ENCODE peak calls at places on chromosomes 16 and 17, in six cellular contexts. P, H, T, W, G and C are unnamed samples.

GRCh38 chr17:46991618-46992017 is 12.6 kb upstream of the RPRML start:
- DNase-seq in G (no peak), H (no peak), P (no peak), W (no peak), T (no peak), C (peak; percentile 14)

GRCh38 chr17:4607773-4608187 is 23.5 kb downstream of the SMTNL2 start:
- DNase-seq in W (peak; percentile 91), P (no peak), T (no peak), G (no peak), H (peak; percentile 89), C (no peak)

GRCh38 chr16:80507538-80507937 is 33.3 kb upstream of the DYNLRB2 start:
- DNase-seq in P (no peak), T (no peak), W (no peak), G (no peak), H (no peak), C (no peak)

GRCh38 chr16:87161822-87162676 is 155.1 kb downstream of the C16orf95 start:
- DNase-seq in H (no peak), T (no peak), W (no peak), P (no peak), G (no peak), C (no peak)

GRCh38 chr16:28495098-28495793 is 803 bp downstream of the APOBR start:
- DNase-seq in G (no peak), P (no peak), W (no peak), H (no peak), T (no peak), C (no peak)

GRCh38 chr16:85554791-85555548 is 58.2 kb upstream of the GSE1 start:
- DNase-seq in G (peak; percentile 48), H (peak; percentile 86), T (peak; percentile 39), W (peak; percentile 87), P (peak; percentile 47), C (peak; percentile 49)

GRCh38 chr17:57895382-57896060 is 45.7 kb upstream of the MRPS23 start:
- DNase-seq in P (no peak), W (no peak), T (no peak), G (no peak), H (no peak), C (no peak)

GRCh38 chr17:82412535-82413520 is 5.3 kb upstream of the HEXD start:
- DNase-seq in P (no peak), T (no peak), W (no peak), G (no peak), H (no peak), C (no peak)

GRCh38 chr16:30351586-30352419 is 3.3 kb downstream of the CD2BP2 start:
- DNase-seq in H (peak; percentile 95), G (no peak), P (peak; percentile 77), W (peak; percentile 81), T (no peak), C (peak; percentile 92)

GRCh38 chr16:49701867-49702494 is 153.9 kb downstream of the ZNF423 start:
- DNase-seq in W (peak; percentile 81), G (no peak), P (no peak), T (no peak), H (peak; percentile 94), C (peak; percentile 89)

GRCh38 chr16:78748471-78748929 is 649.0 kb downstream of the WWOX start:
- DNase-seq in G (no peak), P (no peak), T (no peak), H (no peak), W (no peak), C (no peak)

GRCh38 chr17:48093341-48094045 is 7.8 kb downstream of the CBX1 start:
- DNase-seq in H (no peak), P (no peak), W (no peak), T (no peak), G (no peak), C (no peak)

GRCh38 chr16:56871172-56871593 is 6.2 kb downstream of the SLC12A3 start:
- DNase-seq in H (peak; percentile 38), P (no peak), G (no peak), T (no peak), W (no peak), C (no peak)